ENCODE peak calls at places on chromosomes 3 and 15, in nine cellular contexts. C is BE2C; Q is hepatic stellate cell; D is dermis blood vessel endothelial cell; I is transverse colon; K is GM10248; L is C1 segment of cervical spinal cord; O is effector memory CD8-positive, alpha-beta T cell; G is RPMI7951. M is an unnamed sample.

GRCh38 chr15:94306700-94307650 is 75.6 kb downstream of the MCTP2 start:
- DNase-seq in C (no peak), Q (no peak), D (no peak), I (no peak), K (peak), L (no peak), O (peak), G (peak), M (no peak)

GRCh38 chr15:83462026-83462425 is 14.9 kb downstream of the SH3GL3 start:
- DNase-seq in C (no peak), Q (no peak), D (no peak), I (no peak), K (no peak), L (no peak), O (no peak), G (no peak), M (no peak)

GRCh38 chr3:57822686-57823085 is 66.6 kb downstream of the SLMAP start:
- DNase-seq in C (no peak), Q (no peak), D (no peak), I (no peak), K (no peak), L (no peak), O (no peak), G (peak), M (no peak)

GRCh38 chr15:89777073-89777820 is 1.1 kb downstream of the MESP2 start:
- DNase-seq in C (no peak), Q (no peak), D (no peak), I (no peak), K (no peak), L (no peak), O (no peak), G (no peak), M (no peak)

GRCh38 chr3:179146911-179147570 is 1.1 kb upstream of the PIK3CA start:
- DNase-seq in C (no peak), Q (peak), D (peak), I (peak), K (peak), L (peak), O (no peak), G (peak), M (peak)

GRCh38 chr15:31405200-31405929 is 78.7 kb downstream of the KLF13 start:
- DNase-seq in C (no peak), Q (no peak), D (peak), I (no peak), K (no peak), L (no peak), O (no peak), G (peak), M (no peak)

GRCh38 chr3:119569156-119569555 is 9.7 kb upstream of the CD80 start:
- DNase-seq in C (no peak), Q (no peak), D (no peak), I (no peak), K (no peak), L (no peak), O (no peak), G (no peak), M (no peak)

GRCh38 chr3:148175215-148175614 is 522.5 kb upstream of the AGTR1 start:
- DNase-seq in C (no peak), Q (no peak), D (no peak), I (no peak), K (no peak), L (no peak), O (no peak), G (peak), M (no peak)

GRCh38 chr15:83733206-83733605 is 79.3 kb downstream of the ADAMTSL3 start:
- DNase-seq in C (no peak), Q (peak), D (no peak), I (no peak), K (no peak), L (no peak), O (no peak), G (peak), M (no peak)

GRCh38 chr3:122123885-122124284 is 59.6 kb upstream of the CASR start:
- DNase-seq in C (no peak), Q (no peak), D (no peak), I (no peak), K (no peak), L (no peak), O (no peak), G (no peak), M (no peak)

GRCh38 chr15:101684384-101684783 is 32.2 kb upstream of the TM2D3 start:
- DNase-seq in C (no peak), Q (peak), D (no peak), I (no peak), K (no peak), L (no peak), O (no peak), G (peak), M (no peak)

GRCh38 chr15:72116680-72117447 is 1.1 kb downstream of the MYO9A start:
- DNase-seq in C (peak), Q (peak), D (peak), I (peak), K (no peak), L (no peak), O (no peak), G (peak), M (no peak)

GRCh38 chr15:55407631-55407948 is 569 bp downstream of the CCPG1 start:
- DNase-seq in C (no peak), Q (peak), D (no peak), I (no peak), K (no peak), L (no peak), O (no peak), G (no peak), M (no peak)

GRCh38 chr3:14145670-14146380 is 21.0 kb downstream of the TMEM43 start:
- DNase-seq in C (no peak), Q (no peak), D (no peak), I (no peak), K (no peak), L (no peak), O (no peak), G (no peak), M (no peak)

GRCh38 chr15:31254431-31255175 is 72.0 kb upstream of the KLF13 start:
- DNase-seq in C (no peak), Q (peak), D (peak), I (peak), K (no peak), L (no peak), O (no peak), G (peak), M (no peak)

GRCh38 chr15:56919708-56920637 is 1.5 kb downstream of the TCF12 start:
- DNase-seq in C (peak), Q (no peak), D (peak), I (peak), K (peak), L (peak), O (peak), G (peak), M (peak)

GRCh38 chr3:63862804-63863149 is 828 bp downstream of the THOC7 start:
- DNase-seq in C (no peak), Q (no peak), D (no peak), I (no peak), K (peak), L (no peak), O (no peak), G (no peak), M (no peak)

GRCh38 chr3:59273976-59274375 is 224.2 kb upstream of the CFAP20DC start:
- DNase-seq in C (no peak), Q (no peak), D (no peak), I (no peak), K (no peak), L (no peak), O (no peak), G (no peak), M (no peak)